ENCODE peak calls at places on chromosomes 1 and 21, in six cellular contexts. U is cardiac muscle cell, F is aorta, A is K562, X is A549, T is A673. N is an unnamed sample. For H3K4me1, the result is how much of the 10 kb centered on the place peaks cover.

GRCh38 chr1:155091071-155092051 is 12.7 kb downstream of the EFNA3 start:
- DNase-seq in A (peak), F (peak), X (peak), U (peak), T (peak), N (peak)

GRCh38 chr1:51686450-51686849 is 69.6 kb downstream of the OSBPL9 start:
- DNase-seq in F (no peak), X (no peak), U (no peak), T (no peak), A (no peak), N (no peak)

GRCh38 chr1:24364975-24365678 is 46.0 kb downstream of the GRHL3 start:
- DNase-seq in T (peak), U (no peak), A (peak), F (no peak), X (peak), N (no peak)

GRCh38 chr21:15422761-15423160 is 307.0 kb upstream of the USP25 start:
- DNase-seq in X (no peak), U (no peak), A (no peak), F (no peak), T (no peak), N (no peak)

GRCh38 chr21:20875741-20876140 is 122.5 kb upstream of the NCAM2 start:
- DNase-seq in A (no peak), F (no peak), T (no peak), X (no peak), U (peak), N (no peak)

GRCh38 chr21:14452031-14452778 is 69.3 kb upstream of the HSPA13 start:
- DNase-seq in A (peak), T (no peak), F (no peak), X (no peak), U (no peak), N (no peak)

GRCh38 chr1:117540532-117540931 is 65.3 kb upstream of the TENT5C start:
- DNase-seq in U (no peak), A (no peak), T (no peak), F (no peak), X (no peak), N (no peak)

GRCh38 chr1:53783056-53783455 is 44.1 kb upstream of the GLIS1 start:
- DNase-seq in F (no peak), U (no peak), X (no peak), T (no peak), A (no peak), N (no peak)

GRCh38 chr1:207861442-207862177 is 49.3 kb downstream of the CD34 start:
- DNase-seq in X (no peak), A (no peak), U (no peak), T (no peak), F (no peak), N (no peak)

GRCh38 chr1:245694476-245695195 is 539.9 kb downstream of the KIF26B start:
- DNase-seq in F (no peak), A (no peak), X (no peak), U (no peak), T (no peak), N (no peak)

GRCh38 chr1:230377851-230378250 is 48.3 kb downstream of the PGBD5 start:
- DNase-seq in A (no peak), F (no peak), T (no peak), U (no peak), X (no peak), N (no peak)

GRCh38 chr1:33244143-33244808 is 12.0 kb upstream of the ZNF362 start:
- DNase-seq in U (no peak), F (no peak), X (no peak), A (no peak), T (no peak), N (no peak)

GRCh38 chr21:32770514-32771133 is 931 bp downstream of the PAXBP1 start:
- DNase-seq in X (no peak), U (no peak), F (no peak), T (peak), A (no peak), N (peak)

GRCh38 chr1:44401256-44402228 is 3.5 kb upstream of the RNF220 start:
- DNase-seq in X (no peak), T (no peak), A (no peak), U (no peak), F (no peak), N (no peak)

GRCh38 chr1:17207540-17207939 is 2.6 kb downstream of the PADI1 start:
- DNase-seq in U (no peak), F (no peak), T (no peak), A (no peak), X (no peak), N (no peak)

GRCh38 chr1:212515329-212515760 is 82.6 kb downstream of the NENF start:
- DNase-seq in X (no peak), A (no peak), U (no peak), T (peak), F (no peak), N (no peak)

GRCh38 chr1:41673355-41673754 is 188.9 kb upstream of the EDN2 start:
- DNase-seq in X (no peak), U (no peak), T (no peak), A (no peak), F (no peak), N (no peak)

GRCh38 chr1:203703586-203703985 is 61.4 kb upstream of the LAX1 start:
- DNase-seq in F (no peak), U (no peak), T (no peak), X (no peak), A (no peak), N (no peak)

GRCh38 chr1:203701606-203702005 is 63.4 kb upstream of the LAX1 start:
- DNase-seq in X (peak), F (no peak), T (no peak), U (no peak), A (no peak), N (no peak)

GRCh38 chr1:203702130-203702577 is 62.8 kb upstream of the LAX1 start:
- DNase-seq in F (no peak), T (peak), A (peak), X (peak), U (peak), N (no peak)

GRCh38 chr1:203698144-203698543 is 66.8 kb upstream of the LAX1 start:
- DNase-seq in X (no peak), F (no peak), U (no peak), T (no peak), A (peak), N (no peak)

DNA sequence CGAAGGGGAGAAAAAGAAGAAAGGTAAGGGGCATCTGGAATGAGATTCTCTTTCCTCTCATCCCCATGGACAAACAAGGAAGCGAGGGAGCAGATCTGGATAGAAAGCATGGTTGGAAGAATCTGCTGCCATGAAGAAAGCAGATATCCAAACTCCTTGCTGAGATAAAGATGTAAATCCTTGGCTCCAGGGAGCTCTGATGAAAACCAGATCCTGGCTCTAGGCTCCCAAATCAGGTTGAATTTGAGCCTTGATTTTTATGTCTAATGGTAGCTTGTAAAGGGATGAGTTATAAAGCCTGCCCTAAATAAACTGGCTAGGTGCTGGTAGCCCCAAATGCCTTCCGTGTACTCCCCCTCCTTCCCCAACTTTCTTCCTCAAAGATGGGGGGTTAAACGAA is 64.1 kb upstream of the LAX1 start:
- DNase-seq in A (no peak), T (no peak), F (no peak), X (no peak), U (no peak), N (no peak)
- H3K4me1 ChIP-seq in A (under half), T (under half), F (under half), X (under half), U (under half), N (under half)

GRCh38 chr21:37045556-37045955 is 27.3 kb downstream of the PIGP start:
- DNase-seq in A (no peak), T (no peak), F (no peak), U (no peak), X (no peak), N (no peak)

GRCh38 chr21:37043818-37044217 is 29.1 kb downstream of the PIGP start:
- DNase-seq in F (no peak), U (no peak), X (no peak), A (no peak), T (no peak), N (no peak)

GRCh38 chr21:37044643-37045042 is 28.2 kb downstream of the PIGP start:
- DNase-seq in U (no peak), X (no peak), T (no peak), A (no peak), F (no peak), N (no peak)

GRCh38 chr21:37047079-37047478 is 25.8 kb downstream of the PIGP start:
- DNase-seq in A (no peak), F (no peak), X (no peak), T (no peak), U (no peak), N (no peak)

GRCh38 chr21:37045139-37045538 is 27.7 kb downstream of the PIGP start:
- DNase-seq in U (no peak), T (no peak), X (no peak), A (no peak), F (no peak), N (no peak)
- H3K4me3 ChIP-seq in U (no peak), T (no peak), X (no peak), A (no peak), F (no peak), N (no peak)

DNA sequence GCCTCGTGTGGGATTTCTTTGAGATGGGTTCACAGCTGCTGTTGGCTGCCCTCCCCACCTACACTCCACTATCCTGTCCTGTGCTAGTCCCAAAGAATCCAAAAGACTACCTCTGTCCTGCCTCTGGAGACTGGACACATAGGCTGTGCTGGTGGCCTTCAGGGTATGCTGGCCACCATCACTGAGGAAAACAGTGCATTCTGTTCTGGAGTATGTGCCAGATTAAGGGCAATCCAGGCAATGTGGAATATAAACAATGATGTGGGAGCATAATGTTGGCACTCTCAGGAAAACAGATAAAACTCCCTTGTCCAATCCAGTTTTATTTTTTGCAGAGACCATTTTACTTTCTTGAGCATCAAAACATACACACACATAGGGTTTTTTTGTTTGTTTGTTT is 94.3 kb downstream of the GLUL start:
- DNase-seq in F (no peak), A (no peak), X (no peak), T (no peak), U (no peak), N (no peak)
- H3K4me1 ChIP-seq in F (under half), A (half or more), X (under half), T (under half), U (under half), N (under half)

DNA sequence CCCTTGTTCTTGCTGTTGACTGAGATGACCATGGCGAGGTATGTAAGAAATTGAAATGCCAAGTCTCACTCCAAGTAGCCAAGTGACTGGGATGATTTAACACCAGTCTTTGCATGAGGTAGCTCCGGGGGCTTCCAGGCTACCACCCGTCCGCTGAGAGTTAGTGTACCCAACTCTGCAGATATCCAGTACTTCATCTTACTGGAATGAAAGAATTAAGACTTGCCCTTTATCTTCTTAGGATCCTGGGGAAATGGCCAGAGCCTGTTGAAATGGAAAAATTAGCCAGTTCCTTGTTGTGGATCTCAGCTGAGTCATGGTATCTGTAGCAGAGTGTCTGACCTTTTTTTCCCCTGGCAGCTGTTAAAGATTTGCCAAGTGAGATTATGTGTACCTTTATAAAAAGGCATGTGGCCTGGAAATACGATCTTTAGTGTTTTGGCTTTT is 151.0 kb downstream of the MAST2 start:
- DNase-seq in T (no peak), A (no peak), F (no peak), X (peak), U (no peak), N (no peak)
- H3K4me3 ChIP-seq in T (no peak), A (no peak), F (no peak), X (peak), U (no peak), N (peak)

GRCh38 chr1:89606227-89606945 is 26.5 kb upstream of the LRRC8C start:
- DNase-seq in F (no peak), T (no peak), A (no peak), U (no peak), X (no peak), N (no peak)

GRCh38 chr1:89607156-89607555 is 25.8 kb upstream of the LRRC8C start:
- DNase-seq in F (no peak), X (no peak), U (no peak), T (no peak), A (no peak), N (no peak)

GRCh38 chr1:89608627-89609338 is 24.1 kb upstream of the LRRC8C start:
- DNase-seq in A (no peak), X (no peak), U (no peak), T (no peak), F (no peak), N (no peak)

GRCh38 chr1:89609339-89609725 is 23.6 kb upstream of the LRRC8C start:
- DNase-seq in X (no peak), A (no peak), U (no peak), F (no peak), T (no peak), N (no peak)

DNA sequence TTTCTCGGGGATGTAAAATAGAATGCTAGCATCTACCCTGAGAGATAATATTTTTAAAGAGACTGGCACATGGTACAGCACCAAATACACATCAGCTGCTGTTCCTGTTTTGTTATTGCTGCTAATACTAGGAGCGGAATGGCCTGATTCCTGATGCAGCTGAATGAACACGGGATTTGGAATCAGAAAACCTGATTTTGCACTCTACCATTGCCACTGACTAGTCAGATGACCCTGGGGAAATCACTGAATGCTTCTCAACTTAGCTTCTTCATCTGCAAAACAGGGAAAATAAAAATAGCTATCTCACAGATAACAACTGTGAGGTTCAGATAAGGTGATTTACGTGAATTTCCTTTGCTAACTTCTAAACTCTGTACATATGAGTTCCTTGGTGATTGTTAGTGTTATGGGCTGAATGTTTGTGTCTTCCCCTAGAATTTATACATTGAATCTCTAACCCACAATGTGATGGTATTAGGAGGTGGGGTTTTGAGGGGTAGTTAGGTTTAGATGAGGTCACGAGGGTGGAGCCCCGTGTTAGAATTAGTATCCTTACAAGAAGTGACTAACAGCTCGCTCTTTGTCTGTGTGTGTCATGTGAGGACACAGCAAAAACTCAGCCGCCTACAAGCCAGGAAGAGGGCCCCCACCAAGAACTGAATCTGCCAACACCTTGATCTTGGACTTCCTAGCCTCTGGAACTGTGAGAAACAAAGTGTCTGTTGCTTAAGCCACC is 24.9 kb upstream of the LRRC8C start:
- DNase-seq in T (no peak), U (peak), A (no peak), X (no peak), F (no peak), N (peak)
- H3K4me1 ChIP-seq in T (under half), U (under half), A (under half), X (under half), F (under half), N (half or more)

GRCh38 chr1:179743679-179744400 is 749 bp downstream of the FAM163A start:
- DNase-seq in A (no peak), U (peak), X (no peak), T (no peak), F (no peak), N (no peak)
- H3K4me3 ChIP-seq in A (no peak), U (peak), X (peak), T (peak), F (no peak), N (peak)